ENCODE peak calls at places on chromosomes 16 and 17, in six cellular contexts. T is fibroblast of the aortic adventitia, A is OCI-LY7, C is omental fat pad, R is nephron progenitor cell, U is gastrocnemius medialis. M is an unnamed sample.

GRCh38 chr17:81926451-81927144 is 937 bp downstream of the MAFG start:
- DNase-seq in C (peak; percentile 60), R (peak; percentile 69), T (peak; percentile 86), A (peak; percentile 70), U (peak; percentile 75), M (peak; percentile 71)

GRCh38 chr17:10072086-10072485 is 126.3 kb downstream of the GAS7 start:
- DNase-seq in U (no peak), T (no peak), A (no peak), R (no peak), C (no peak), M (no peak)

GRCh38 chr16:66189951-66190350 is 176.5 kb upstream of the CDH5 start:
- DNase-seq in U (no peak), A (no peak), T (peak; percentile 98), R (no peak), C (no peak), M (no peak)

GRCh38 chr17:76995352-76996105 is 127.3 kb downstream of the MGAT5B start:
- DNase-seq in U (no peak), R (no peak), A (peak; percentile 46), T (no peak), C (no peak), M (no peak)

GRCh38 chr17:50763716-50764450 is 3.4 kb downstream of the ANKRD40CL start:
- DNase-seq in U (no peak), C (no peak), R (no peak), T (no peak), A (no peak), M (no peak)

GRCh38 chr17:3911271-3912053 is 4.8 kb downstream of the P2RX1 start:
- DNase-seq in U (no peak), A (peak; percentile 98), R (no peak), C (no peak), T (no peak), M (peak; percentile 74)

GRCh38 chr17:46010597-46011186 is 11.6 kb downstream of the STH start:
- DNase-seq in U (no peak), T (no peak), C (no peak), A (no peak), R (no peak), M (no peak)

GRCh38 chr17:79006001-79006400 is 3.6 kb downstream of the CANT1 start:
- DNase-seq in C (peak; percentile 14), A (no peak), R (no peak), T (no peak), U (peak; percentile 9), M (no peak)

GRCh38 chr16:88378401-88378800 is 4.4 kb upstream of the ZNF469 start:
- DNase-seq in T (no peak), R (no peak), A (no peak), U (no peak), C (no peak), M (no peak)

GRCh38 chr16:60137891-60138290 is 1403.8 kb upstream of the GOT2 start:
- DNase-seq in R (no peak), C (no peak), U (no peak), A (no peak), T (no peak), M (no peak)

GRCh38 chr17:4643676-4644075 is 2.2 kb upstream of the ALOX15 start:
- DNase-seq in U (no peak), R (no peak), A (no peak), T (no peak), C (no peak), M (no peak)

GRCh38 chr16:15640966-15641365 is 2.0 kb downstream of the MARF1 start:
- DNase-seq in A (peak; percentile 17), T (no peak), U (no peak), R (no peak), C (no peak), M (no peak)

GRCh38 chr17:81510798-81511549 is 1.6 kb downstream of the ACTG1 start:
- DNase-seq in A (peak; percentile 54), R (no peak), U (no peak), C (no peak), T (peak; percentile 49), M (peak; percentile 33)

GRCh38 chr16:86554599-86554916 is 477 bp downstream of the MTHFSD start:
- DNase-seq in C (no peak), U (no peak), R (no peak), A (peak; percentile 21), T (no peak), M (no peak)

DNA sequence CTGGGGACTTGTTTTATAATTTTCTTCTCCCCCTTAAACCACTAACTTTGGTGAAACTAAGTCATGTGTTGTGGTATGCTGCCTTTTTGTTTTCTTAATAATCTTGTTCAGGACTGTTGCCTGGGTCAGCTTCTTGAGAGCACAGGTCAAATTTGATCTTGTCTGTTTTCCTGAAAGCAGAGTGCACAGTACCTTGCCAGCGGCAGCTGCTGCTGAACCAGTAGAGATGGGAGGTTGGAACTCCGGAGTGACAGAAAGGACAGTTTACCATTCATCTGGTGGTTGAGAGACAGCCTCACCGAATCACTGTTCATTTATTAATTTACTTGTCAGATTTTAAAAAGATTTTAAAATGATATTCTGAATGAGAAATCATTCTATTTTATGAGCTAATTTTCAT is 125.0 kb downstream of the PHKB start:
- DNase-seq in A (no peak), C (no peak), T (no peak), R (no peak), U (no peak), M (no peak)
- TF ChIP-seq CTCF in A (no peak), C (no peak), T (no peak), R (no peak), U (no peak), M (no peak)

DNA sequence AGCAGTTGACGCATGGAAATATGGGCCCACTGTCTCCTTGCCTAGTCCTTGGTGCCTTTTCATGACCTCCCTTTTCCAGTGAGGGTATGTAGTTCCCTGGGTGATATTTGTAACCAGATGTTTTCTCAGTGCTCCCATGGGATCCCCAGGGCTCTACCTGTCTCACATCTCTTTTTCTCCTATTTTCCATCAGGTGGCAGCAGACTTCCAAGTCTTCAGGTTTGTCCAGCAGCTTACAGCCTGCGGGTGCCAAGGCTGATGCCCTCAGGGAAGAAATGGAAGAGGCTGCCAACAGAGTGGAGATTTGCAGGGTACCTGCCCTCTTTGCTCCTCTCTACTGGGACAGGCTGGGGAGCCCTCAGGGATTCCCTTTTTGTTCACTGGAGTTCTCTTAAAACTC is 89.1 kb downstream of the ELAC2 start:
- DNase-seq in T (peak; percentile 14), C (no peak), A (peak; percentile 48), U (no peak), R (no peak), M (no peak)
- TF ChIP-seq CTCF in T (peak; percentile 20), C (no peak), A (peak; percentile 73), U (no peak), R (no peak), M (no peak)

DNA sequence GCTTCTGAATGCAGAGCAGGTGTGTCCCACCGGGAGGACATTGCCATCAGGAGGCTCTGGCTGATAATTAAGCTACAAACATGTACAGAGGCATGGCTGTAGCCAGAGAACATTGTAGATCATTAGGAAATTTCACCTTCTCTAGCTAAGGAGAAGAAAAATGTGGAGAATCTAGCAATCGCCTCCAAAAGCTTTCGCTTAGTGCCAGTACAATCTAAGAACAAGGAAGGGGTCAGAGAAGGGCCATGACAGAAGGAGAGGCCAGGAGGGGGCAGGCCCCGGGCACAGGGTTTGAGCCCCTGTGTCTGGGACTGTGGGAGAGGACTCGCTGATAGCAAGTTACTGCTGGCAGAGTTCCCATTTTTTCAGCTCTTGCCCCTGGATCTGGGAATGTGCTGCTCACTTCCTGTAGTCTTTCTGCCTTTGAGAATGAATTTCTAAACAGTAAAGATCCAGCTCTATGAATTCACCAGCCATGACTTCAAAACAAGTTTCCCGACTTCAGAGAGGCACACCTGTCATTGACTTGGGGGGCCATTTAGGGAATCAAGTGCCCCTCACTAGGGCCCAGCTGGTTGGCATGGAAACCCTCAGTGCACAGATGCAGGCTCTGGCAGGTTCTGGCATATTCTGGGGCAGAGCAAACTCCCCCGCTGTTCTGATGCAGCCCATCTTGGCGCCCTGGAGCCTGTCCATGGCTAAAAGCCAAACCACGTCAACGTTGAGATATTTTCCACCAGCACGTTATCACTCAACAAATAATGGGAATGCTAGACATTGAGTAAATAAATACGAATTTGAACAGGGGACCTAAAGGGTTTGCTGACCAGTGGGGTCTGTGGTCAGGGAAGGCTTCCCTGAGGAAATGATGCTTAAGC is 59.5 kb upstream of the CACNG4 start:
- DNase-seq in T (peak; percentile 84), A (no peak), C (peak; percentile 38), R (no peak), U (no peak), M (no peak)
- TF ChIP-seq CTCF in T (no peak), A (no peak), C (no peak), R (no peak), U (no peak), M (no peak)

GRCh38 chr16:24537474-24538337 is 1.7 kb upstream of the RBBP6 start:
- DNase-seq in R (no peak), C (no peak), U (no peak), A (peak; percentile 57), T (no peak), M (no peak)
- TF ChIP-seq CTCF in R (no peak), C (no peak), U (no peak), A (no peak), T (no peak), M (no peak)

DNA sequence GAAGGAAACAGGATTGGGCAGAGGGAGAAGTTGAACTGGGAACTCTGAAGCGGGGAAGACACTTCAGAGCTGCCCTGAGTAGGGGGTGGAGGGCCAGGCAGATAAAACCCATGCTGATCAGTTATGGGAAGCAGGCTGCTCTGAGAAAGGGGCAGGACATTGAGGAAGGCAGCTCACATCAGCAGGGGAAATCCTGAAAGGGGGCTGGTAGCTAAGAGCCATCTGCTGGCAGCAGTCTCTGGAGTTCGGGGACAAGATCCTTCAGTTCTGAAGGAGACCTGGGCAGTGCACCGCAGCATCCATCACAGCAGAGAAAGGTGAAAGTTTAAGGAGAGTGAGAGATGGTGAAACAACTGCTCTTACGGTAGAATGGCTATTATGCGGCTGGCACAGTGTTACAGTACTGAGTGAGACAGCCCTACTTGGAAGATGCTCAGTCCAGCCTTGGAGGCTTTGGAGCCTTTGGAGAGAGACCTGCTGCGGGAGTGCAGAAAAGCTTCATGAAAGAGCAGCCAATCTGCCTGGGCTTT is 5.4 kb upstream of the KIF18B start:
- DNase-seq in T (no peak), C (no peak), U (no peak), A (no peak), R (no peak), M (no peak)
- TF ChIP-seq CTCF in T (no peak), C (no peak), U (no peak), A (no peak), R (no peak), M (no peak)